ENCODE peak calls at places on chromosomes 4 and X, in nine cellular contexts. One of them, this sample, is unnamed.

GRCh38 chr4:17778431-17778830 is 3.0 kb downstream of the FAM184B start:
- DNase-seq in NCI-H1694: no peak
- DNase-seq in GM04504: no peak
- DNase-seq in activated naive CD4-positive, alpha-beta T cell: no peak
- DNase-seq in nephron progenitor cell: no peak
- DNase-seq in activated CD4-positive, CD25-positive, alpha-beta regulatory T cell: no peak
- DNase-seq in AG09319: no peak
- DNase-seq in fibroblast of lung: no peak
- DNase-seq in stimulated activated CD4-positive, alpha-beta T cell treated with anti-CD3 and anti-CD28 coated beads, Interleukin-2, amount 100 ng/mL, for 24 hours: no peak
- DNase-seq in this sample: no peak

GRCh38 chr4:147933316-147933715 is 201.4 kb downstream of the ARHGAP10 start:
- DNase-seq in NCI-H1694: no peak
- DNase-seq in GM04504: no peak
- DNase-seq in activated naive CD4-positive, alpha-beta T cell: no peak
- DNase-seq in nephron progenitor cell: no peak
- DNase-seq in activated CD4-positive, CD25-positive, alpha-beta regulatory T cell: no peak
- DNase-seq in AG09319: no peak
- DNase-seq in fibroblast of lung: peak; percentile 47
- DNase-seq in stimulated activated CD4-positive, alpha-beta T cell treated with anti-CD3 and anti-CD28 coated beads, Interleukin-2, amount 100 ng/mL, for 24 hours: no peak
- DNase-seq in this sample: no peak

GRCh38 chr4:8105303-8106100 is 53.1 kb downstream of the ABLIM2 start:
- DNase-seq in NCI-H1694: no peak
- DNase-seq in GM04504: no peak
- DNase-seq in activated naive CD4-positive, alpha-beta T cell: no peak
- DNase-seq in nephron progenitor cell: no peak
- DNase-seq in activated CD4-positive, CD25-positive, alpha-beta regulatory T cell: no peak
- DNase-seq in AG09319: no peak
- DNase-seq in fibroblast of lung: no peak
- DNase-seq in stimulated activated CD4-positive, alpha-beta T cell treated with anti-CD3 and anti-CD28 coated beads, Interleukin-2, amount 100 ng/mL, for 24 hours: no peak
- DNase-seq in this sample: no peak

GRCh38 chrX:14581081-14581480 is 51.7 kb downstream of the GLRA2 start:
- DNase-seq in NCI-H1694: no peak
- DNase-seq in GM04504: no peak
- DNase-seq in activated naive CD4-positive, alpha-beta T cell: no peak
- DNase-seq in nephron progenitor cell: no peak
- DNase-seq in activated CD4-positive, CD25-positive, alpha-beta regulatory T cell: no peak
- DNase-seq in AG09319: no peak
- DNase-seq in fibroblast of lung: no peak
- DNase-seq in stimulated activated CD4-positive, alpha-beta T cell treated with anti-CD3 and anti-CD28 coated beads, Interleukin-2, amount 100 ng/mL, for 24 hours: no peak
- DNase-seq in this sample: no peak

GRCh38 chrX:140360284-140360683 is 144.6 kb downstream of the SOX3 start:
- DNase-seq in NCI-H1694: no peak
- DNase-seq in GM04504: no peak
- DNase-seq in activated naive CD4-positive, alpha-beta T cell: no peak
- DNase-seq in nephron progenitor cell: no peak
- DNase-seq in activated CD4-positive, CD25-positive, alpha-beta regulatory T cell: no peak
- DNase-seq in AG09319: no peak
- DNase-seq in fibroblast of lung: no peak
- DNase-seq in stimulated activated CD4-positive, alpha-beta T cell treated with anti-CD3 and anti-CD28 coated beads, Interleukin-2, amount 100 ng/mL, for 24 hours: no peak
- DNase-seq in this sample: no peak

GRCh38 chrX:38879631-38880220 is 78.5 kb downstream of the MID1IP1 start:
- DNase-seq in NCI-H1694: no peak
- DNase-seq in GM04504: no peak
- DNase-seq in activated naive CD4-positive, alpha-beta T cell: no peak
- DNase-seq in nephron progenitor cell: no peak
- DNase-seq in activated CD4-positive, CD25-positive, alpha-beta regulatory T cell: no peak
- DNase-seq in AG09319: no peak
- DNase-seq in fibroblast of lung: no peak
- DNase-seq in stimulated activated CD4-positive, alpha-beta T cell treated with anti-CD3 and anti-CD28 coated beads, Interleukin-2, amount 100 ng/mL, for 24 hours: no peak
- DNase-seq in this sample: no peak

GRCh38 chr4:47193179-47193578 is 161.8 kb downstream of the GABRB1 start:
- DNase-seq in NCI-H1694: no peak
- DNase-seq in GM04504: no peak
- DNase-seq in activated naive CD4-positive, alpha-beta T cell: no peak
- DNase-seq in nephron progenitor cell: no peak
- DNase-seq in activated CD4-positive, CD25-positive, alpha-beta regulatory T cell: no peak
- DNase-seq in AG09319: no peak
- DNase-seq in fibroblast of lung: no peak
- DNase-seq in stimulated activated CD4-positive, alpha-beta T cell treated with anti-CD3 and anti-CD28 coated beads, Interleukin-2, amount 100 ng/mL, for 24 hours: no peak
- DNase-seq in this sample: no peak

GRCh38 chr4:63784822-63785221 is 624.4 kb downstream of the TECRL start:
- DNase-seq in NCI-H1694: no peak
- DNase-seq in GM04504: no peak
- DNase-seq in activated naive CD4-positive, alpha-beta T cell: no peak
- DNase-seq in nephron progenitor cell: no peak
- DNase-seq in activated CD4-positive, CD25-positive, alpha-beta regulatory T cell: no peak
- DNase-seq in AG09319: no peak
- DNase-seq in fibroblast of lung: no peak
- DNase-seq in stimulated activated CD4-positive, alpha-beta T cell treated with anti-CD3 and anti-CD28 coated beads, Interleukin-2, amount 100 ng/mL, for 24 hours: no peak
- DNase-seq in this sample: no peak

GRCh38 chr4:82745173-82745842 is 53.3 kb downstream of the SCD5 start:
- DNase-seq in NCI-H1694: no peak
- DNase-seq in GM04504: no peak
- DNase-seq in activated naive CD4-positive, alpha-beta T cell: no peak
- DNase-seq in nephron progenitor cell: no peak
- DNase-seq in activated CD4-positive, CD25-positive, alpha-beta regulatory T cell: no peak
- DNase-seq in AG09319: no peak
- DNase-seq in fibroblast of lung: no peak
- DNase-seq in stimulated activated CD4-positive, alpha-beta T cell treated with anti-CD3 and anti-CD28 coated beads, Interleukin-2, amount 100 ng/mL, for 24 hours: no peak
- DNase-seq in this sample: no peak

GRCh38 chrX:14801136-14801535 is 71.7 kb downstream of the FANCB start:
- DNase-seq in NCI-H1694: no peak
- DNase-seq in GM04504: no peak
- DNase-seq in activated naive CD4-positive, alpha-beta T cell: no peak
- DNase-seq in nephron progenitor cell: no peak
- DNase-seq in activated CD4-positive, CD25-positive, alpha-beta regulatory T cell: no peak
- DNase-seq in AG09319: no peak
- DNase-seq in fibroblast of lung: no peak
- DNase-seq in stimulated activated CD4-positive, alpha-beta T cell treated with anti-CD3 and anti-CD28 coated beads, Interleukin-2, amount 100 ng/mL, for 24 hours: no peak
- DNase-seq in this sample: no peak

This sample was measured in GM04503.